ENCODE peak calls at places on chromosomes 12 and 14, in seven cellular contexts. One of them, this sample, is unnamed.

GRCh38 chr12:122862872-122863701 is 27.8 kb downstream of the HIP1R start:
- DNase-seq in A673: no peak
- DNase-seq in fibroblast of lung: no peak
- DNase-seq in cardiac fibroblast: no peak
- DNase-seq in IMR-90: no peak
- DNase-seq in uterus: no peak
- DNase-seq in body of pancreas: peak; percentile 58
- DNase-seq in this sample: no peak

GRCh38 chr12:53867216-53868012 is 71.2 kb upstream of the HOXC13 start:
- DNase-seq in A673: no peak
- DNase-seq in fibroblast of lung: peak; percentile 24
- DNase-seq in cardiac fibroblast: no peak
- DNase-seq in IMR-90: no peak
- DNase-seq in uterus: no peak
- DNase-seq in body of pancreas: peak; percentile 3
- DNase-seq in this sample: peak; percentile 15

GRCh38 chr12:2669560-2669959 is 125.2 kb upstream of the FKBP4 start:
- DNase-seq in A673: no peak
- DNase-seq in fibroblast of lung: no peak
- DNase-seq in cardiac fibroblast: no peak
- DNase-seq in IMR-90: no peak
- DNase-seq in uterus: no peak
- DNase-seq in body of pancreas: no peak
- DNase-seq in this sample: no peak

GRCh38 chr14:103594265-103594664 is 31.5 kb downstream of the COA8 start:
- DNase-seq in A673: peak; percentile 71
- DNase-seq in fibroblast of lung: peak; percentile 45
- DNase-seq in cardiac fibroblast: peak; percentile 85
- DNase-seq in IMR-90: peak; percentile 74
- DNase-seq in uterus: no peak
- DNase-seq in body of pancreas: peak; percentile 62
- DNase-seq in this sample: peak; percentile 95

GRCh38 chr14:103123128-103123633 is at the start of gene TNFAIP2:
- DNase-seq in A673: no peak
- DNase-seq in fibroblast of lung: no peak
- DNase-seq in cardiac fibroblast: peak; percentile 38
- DNase-seq in IMR-90: no peak
- DNase-seq in uterus: peak; percentile 42
- DNase-seq in body of pancreas: peak; percentile 52
- DNase-seq in this sample: no peak

GRCh38 chr14:73888971-73889370 is 2.3 kb downstream of the ZNF410 start:
- DNase-seq in A673: no peak
- DNase-seq in fibroblast of lung: no peak
- DNase-seq in cardiac fibroblast: no peak
- DNase-seq in IMR-90: peak; percentile 28
- DNase-seq in uterus: no peak
- DNase-seq in body of pancreas: no peak
- DNase-seq in this sample: no peak

GRCh38 chr14:68633131-68633991 is 159.5 kb downstream of the ZFP36L1 start:
- DNase-seq in A673: peak; percentile 10
- DNase-seq in fibroblast of lung: peak; percentile 57
- DNase-seq in cardiac fibroblast: peak; percentile 78
- DNase-seq in IMR-90: no peak
- DNase-seq in uterus: peak; percentile 63
- DNase-seq in body of pancreas: no peak
- DNase-seq in this sample: peak; percentile 97

GRCh38 chr14:64834965-64835364 is 44.7 kb downstream of the SPTB start:
- DNase-seq in A673: no peak
- DNase-seq in fibroblast of lung: no peak
- DNase-seq in cardiac fibroblast: no peak
- DNase-seq in IMR-90: no peak
- DNase-seq in uterus: no peak
- DNase-seq in body of pancreas: no peak
- DNase-seq in this sample: no peak

GRCh38 chr12:1984759-1985158 is 19.5 kb downstream of the DCP1B start:
- DNase-seq in A673: no peak
- DNase-seq in fibroblast of lung: no peak
- DNase-seq in cardiac fibroblast: no peak
- DNase-seq in IMR-90: no peak
- DNase-seq in uterus: no peak
- DNase-seq in body of pancreas: no peak
- DNase-seq in this sample: no peak

GRCh38 chr12:125773033-125773432 is 707.8 kb downstream of the AACS start:
- DNase-seq in A673: peak; percentile 72
- DNase-seq in fibroblast of lung: no peak
- DNase-seq in cardiac fibroblast: no peak
- DNase-seq in IMR-90: no peak
- DNase-seq in uterus: no peak
- DNase-seq in body of pancreas: peak; percentile 11
- DNase-seq in this sample: peak; percentile 74

GRCh38 chr12:12983420-12984035 is 16.5 kb downstream of the HEBP1 start:
- DNase-seq in A673: peak; percentile 65
- DNase-seq in fibroblast of lung: peak; percentile 73
- DNase-seq in cardiac fibroblast: peak; percentile 81
- DNase-seq in IMR-90: peak; percentile 69
- DNase-seq in uterus: peak; percentile 36
- DNase-seq in body of pancreas: peak; percentile 22
- DNase-seq in this sample: peak; percentile 67

GRCh38 chr14:24816929-24817637 is 183.1 kb upstream of the GZMB start:
- DNase-seq in A673: no peak
- DNase-seq in fibroblast of lung: no peak
- DNase-seq in cardiac fibroblast: no peak
- DNase-seq in IMR-90: no peak
- DNase-seq in uterus: no peak
- DNase-seq in body of pancreas: peak; percentile 93
- DNase-seq in this sample: no peak

GRCh38 chr14:85604021-85604420 is 74.1 kb downstream of the FLRT2 start:
- DNase-seq in A673: no peak
- DNase-seq in fibroblast of lung: no peak
- DNase-seq in cardiac fibroblast: no peak
- DNase-seq in IMR-90: no peak
- DNase-seq in uterus: no peak
- DNase-seq in body of pancreas: no peak
- DNase-seq in this sample: no peak

GRCh38 chr12:93466625-93467350 is 526 bp upstream of the MRPL42 start:
- DNase-seq in A673: no peak
- DNase-seq in fibroblast of lung: no peak
- DNase-seq in cardiac fibroblast: no peak
- DNase-seq in IMR-90: no peak
- DNase-seq in uterus: peak; percentile 43
- DNase-seq in body of pancreas: no peak
- DNase-seq in this sample: no peak
- H3K4me3 ChIP-seq in A673: peak overlapping the region; percentile 78
- H3K4me3 ChIP-seq in fibroblast of lung: no peak overlapping the region
- H3K4me3 ChIP-seq in cardiac fibroblast: no peak overlapping the region
- H3K4me3 ChIP-seq in IMR-90: no peak overlapping the region
- H3K4me3 ChIP-seq in uterus: peak overlapping the region; percentile 77
- H3K4me3 ChIP-seq in body of pancreas: no peak overlapping the region
- H3K4me3 ChIP-seq in this sample: peak overlapping the region; percentile 100

GRCh38 chr12:104719700-104720345 is 238.3 kb downstream of the SLC41A2 start:
- DNase-seq in A673: no peak
- DNase-seq in fibroblast of lung: peak; percentile 11
- DNase-seq in cardiac fibroblast: no peak
- DNase-seq in IMR-90: no peak
- DNase-seq in uterus: no peak
- DNase-seq in body of pancreas: peak; percentile 26
- DNase-seq in this sample: peak; percentile 30
- H3K4me3 ChIP-seq in A673: no peak overlapping the region
- H3K4me3 ChIP-seq in fibroblast of lung: peak overlapping the region; percentile 28
- H3K4me3 ChIP-seq in cardiac fibroblast: no peak overlapping the region
- H3K4me3 ChIP-seq in IMR-90: no peak overlapping the region
- H3K4me3 ChIP-seq in uterus: no peak overlapping the region
- H3K4me3 ChIP-seq in body of pancreas: no peak overlapping the region
- H3K4me3 ChIP-seq in this sample: peak overlapping the region; percentile 44

GRCh38 chr14:77040309-77040994 is 11.9 kb upstream of the IRF2BPL start:
- DNase-seq in A673: peak; percentile 100
- DNase-seq in fibroblast of lung: peak; percentile 100
- DNase-seq in cardiac fibroblast: peak; percentile 100
- DNase-seq in IMR-90: peak; percentile 99
- DNase-seq in uterus: peak; percentile 100
- DNase-seq in body of pancreas: peak; percentile 100
- DNase-seq in this sample: peak; percentile 99

GRCh38 chr14:77039285-77040058 is 11.0 kb upstream of the IRF2BPL start:
- DNase-seq in A673: peak; percentile 53
- DNase-seq in fibroblast of lung: peak; percentile 74
- DNase-seq in cardiac fibroblast: peak; percentile 76
- DNase-seq in IMR-90: peak; percentile 69
- DNase-seq in uterus: peak; percentile 39
- DNase-seq in body of pancreas: no peak
- DNase-seq in this sample: no peak

GRCh38 chr14:77040995-77041744 is 12.7 kb upstream of the IRF2BPL start:
- DNase-seq in A673: no peak
- DNase-seq in fibroblast of lung: no peak
- DNase-seq in cardiac fibroblast: no peak
- DNase-seq in IMR-90: no peak
- DNase-seq in uterus: no peak
- DNase-seq in body of pancreas: peak; percentile 75
- DNase-seq in this sample: no peak

GRCh38 chr14:77037886-77038511 is 9.5 kb upstream of the IRF2BPL start:
- DNase-seq in A673: no peak
- DNase-seq in fibroblast of lung: peak; percentile 50
- DNase-seq in cardiac fibroblast: no peak
- DNase-seq in IMR-90: no peak
- DNase-seq in uterus: peak; percentile 68
- DNase-seq in body of pancreas: no peak
- DNase-seq in this sample: no peak

DNA sequence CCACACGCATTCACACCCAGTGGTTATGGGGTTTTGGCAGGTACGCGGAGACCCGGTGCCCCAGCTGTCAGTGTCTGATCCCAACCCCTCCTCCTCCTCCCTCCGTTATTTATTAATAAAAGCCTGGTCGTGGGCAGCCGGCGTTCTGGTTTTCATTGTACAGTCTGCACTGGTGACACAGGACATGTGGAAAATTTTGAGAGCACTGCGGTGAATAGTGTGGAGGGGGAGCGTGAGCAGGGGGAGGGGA is 11.5 kb upstream of the IRF2BPL start:
- DNase-seq in A673: no peak
- DNase-seq in fibroblast of lung: no peak
- DNase-seq in cardiac fibroblast: no peak
- DNase-seq in IMR-90: no peak
- DNase-seq in uterus: no peak
- DNase-seq in body of pancreas: no peak
- DNase-seq in this sample: no peak
- H3K4me3 ChIP-seq in A673: peak overlapping the region; percentile 25
- H3K4me3 ChIP-seq in fibroblast of lung: no peak overlapping the region
- H3K4me3 ChIP-seq in cardiac fibroblast: peak overlapping the region; percentile 30
- H3K4me3 ChIP-seq in IMR-90: peak overlapping the region; percentile 5
- H3K4me3 ChIP-seq in uterus: peak overlapping the region; percentile 10
- H3K4me3 ChIP-seq in body of pancreas: no peak overlapping the region
- H3K4me3 ChIP-seq in this sample: peak overlapping the region; percentile 53

DNA sequence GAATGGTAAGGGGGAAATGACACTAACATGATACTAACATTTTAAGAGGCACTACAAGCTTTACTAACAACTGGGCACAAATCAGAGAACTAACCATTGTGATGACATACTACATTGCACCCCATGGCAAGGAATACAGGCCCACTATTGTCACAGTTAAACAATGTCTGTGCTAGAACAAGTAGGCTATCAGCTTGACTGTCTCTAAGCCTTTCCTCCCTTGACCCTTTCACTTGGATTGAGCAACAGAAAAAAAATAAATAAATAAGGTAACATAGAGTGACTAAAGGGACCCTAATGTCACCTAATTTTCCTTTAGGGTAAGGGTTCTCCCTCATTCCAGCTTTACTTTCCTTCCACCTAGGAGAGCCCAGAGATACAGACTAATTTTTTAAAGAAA is 4.4 kb downstream of the SLC38A2 start:
- DNase-seq in A673: no peak
- DNase-seq in fibroblast of lung: no peak
- DNase-seq in cardiac fibroblast: peak; percentile 53
- DNase-seq in IMR-90: no peak
- DNase-seq in uterus: no peak
- DNase-seq in body of pancreas: no peak
- DNase-seq in this sample: no peak
- H3K4me3 ChIP-seq in A673: peak overlapping the region; percentile 82
- H3K4me3 ChIP-seq in fibroblast of lung: peak overlapping the region; percentile 83
- H3K4me3 ChIP-seq in cardiac fibroblast: peak overlapping the region; percentile 85
- H3K4me3 ChIP-seq in IMR-90: peak overlapping the region; percentile 38
- H3K4me3 ChIP-seq in uterus: peak overlapping the region; percentile 92
- H3K4me3 ChIP-seq in body of pancreas: no peak overlapping the region
- H3K4me3 ChIP-seq in this sample: no peak overlapping the region

DNA sequence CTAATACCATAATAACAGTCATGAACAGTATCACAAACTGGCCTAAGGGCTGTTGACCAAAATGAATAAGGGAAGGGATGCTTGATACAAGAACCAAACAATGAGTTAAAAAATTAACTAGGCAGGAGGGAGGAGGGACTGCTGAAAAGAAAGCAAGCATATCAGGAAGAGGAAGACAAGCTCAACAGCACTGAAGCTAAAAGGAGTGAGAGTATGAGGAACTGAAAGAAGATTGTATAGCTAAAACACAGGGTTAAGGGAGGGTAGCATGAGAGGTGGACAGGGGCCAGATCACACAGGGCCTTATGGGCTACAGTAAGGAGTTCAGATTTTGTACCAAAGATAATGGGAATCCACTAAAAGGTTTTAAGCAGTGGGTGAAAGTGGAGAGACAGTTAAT is 34.1 kb downstream of the ITGA7 start:
- DNase-seq in A673: no peak
- DNase-seq in fibroblast of lung: no peak
- DNase-seq in cardiac fibroblast: no peak
- DNase-seq in IMR-90: no peak
- DNase-seq in uterus: no peak
- DNase-seq in body of pancreas: no peak
- DNase-seq in this sample: no peak
- H3K4me3 ChIP-seq in A673: no peak overlapping the region
- H3K4me3 ChIP-seq in fibroblast of lung: no peak overlapping the region
- H3K4me3 ChIP-seq in cardiac fibroblast: no peak overlapping the region
- H3K4me3 ChIP-seq in IMR-90: no peak overlapping the region
- H3K4me3 ChIP-seq in uterus: no peak overlapping the region
- H3K4me3 ChIP-seq in body of pancreas: no peak overlapping the region
- H3K4me3 ChIP-seq in this sample: no peak overlapping the region

GRCh38 chr12:22409071-22409951 is 74.8 kb upstream of the ST8SIA1 start:
- DNase-seq in A673: peak; percentile 13
- DNase-seq in fibroblast of lung: no peak
- DNase-seq in cardiac fibroblast: peak; percentile 1
- DNase-seq in IMR-90: no peak
- DNase-seq in uterus: no peak
- DNase-seq in body of pancreas: peak; percentile 5
- DNase-seq in this sample: peak; percentile 55
- H3K4me3 ChIP-seq in A673: no peak overlapping the region
- H3K4me3 ChIP-seq in fibroblast of lung: no peak overlapping the region
- H3K4me3 ChIP-seq in cardiac fibroblast: no peak overlapping the region
- H3K4me3 ChIP-seq in IMR-90: no peak overlapping the region
- H3K4me3 ChIP-seq in uterus: no peak overlapping the region
- H3K4me3 ChIP-seq in body of pancreas: no peak overlapping the region
- H3K4me3 ChIP-seq in this sample: peak overlapping the region; percentile 49

This sample was measured in SJCRH30.